ENCODE peak calls at places on chromosomes 7 and 10, in ten cellular contexts. One of them, this sample, is unnamed.

GRCh38 chr10:44153901-44154670 is 230.8 kb downstream of the CXCL12 start:
- DNase-seq in coronary artery: no peak
- DNase-seq in KBM-7: no peak
- DNase-seq in substantia nigra: no peak
- DNase-seq in RWPE2: no peak
- DNase-seq in GDM1: no peak
- DNase-seq in kidney tubule cell: no peak
- DNase-seq in dermis blood vessel endothelial cell: no peak
- DNase-seq in GM12865: no peak
- DNase-seq in activated T-helper 1 cell treated with Interleukin-2 at 50 U/mL for 16 hours: no peak
- DNase-seq in this sample: no peak

GRCh38 chr10:100970914-100971811 is 1.9 kb downstream of the SEMA4G start:
- DNase-seq in GDM1: no peak
- DNase-seq in dermis blood vessel endothelial cell: no peak
- DNase-seq in GM12865: no peak
- DNase-seq in activated T-helper 1 cell treated with Interleukin-2 at 50 U/mL for 16 hours: no peak
- DNase-seq in RWPE2: no peak
- DNase-seq in kidney tubule cell: peak
- DNase-seq in substantia nigra: no peak
- DNase-seq in KBM-7: no peak
- DNase-seq in coronary artery: peak
- DNase-seq in this sample: no peak

GRCh38 chr10:92993671-92994304 is 66.8 kb upstream of the CYP26C1 start:
- DNase-seq in coronary artery: no peak
- DNase-seq in GM12865: no peak
- DNase-seq in activated T-helper 1 cell treated with Interleukin-2 at 50 U/mL for 16 hours: no peak
- DNase-seq in GDM1: no peak
- DNase-seq in kidney tubule cell: no peak
- DNase-seq in substantia nigra: no peak
- DNase-seq in dermis blood vessel endothelial cell: no peak
- DNase-seq in KBM-7: peak
- DNase-seq in RWPE2: no peak
- DNase-seq in this sample: no peak

GRCh38 chr10:118804262-118804773 is 49.5 kb upstream of the CACUL1 start:
- DNase-seq in GM12865: no peak
- DNase-seq in GDM1: no peak
- DNase-seq in RWPE2: no peak
- DNase-seq in dermis blood vessel endothelial cell: no peak
- DNase-seq in coronary artery: no peak
- DNase-seq in activated T-helper 1 cell treated with Interleukin-2 at 50 U/mL for 16 hours: no peak
- DNase-seq in substantia nigra: no peak
- DNase-seq in kidney tubule cell: no peak
- DNase-seq in KBM-7: no peak
- DNase-seq in this sample: no peak

GRCh38 chr10:102001435-102002068 is 54.4 kb downstream of the ARMH3 start:
- DNase-seq in activated T-helper 1 cell treated with Interleukin-2 at 50 U/mL for 16 hours: no peak
- DNase-seq in dermis blood vessel endothelial cell: no peak
- DNase-seq in GM12865: peak
- DNase-seq in KBM-7: no peak
- DNase-seq in RWPE2: no peak
- DNase-seq in GDM1: no peak
- DNase-seq in substantia nigra: no peak
- DNase-seq in kidney tubule cell: no peak
- DNase-seq in coronary artery: no peak
- DNase-seq in this sample: no peak

GRCh38 chr7:130893441-130893894 is 159.5 kb upstream of the KLF14 start:
- DNase-seq in RWPE2: no peak
- DNase-seq in kidney tubule cell: peak
- DNase-seq in coronary artery: no peak
- DNase-seq in dermis blood vessel endothelial cell: no peak
- DNase-seq in GM12865: no peak
- DNase-seq in GDM1: no peak
- DNase-seq in substantia nigra: peak
- DNase-seq in KBM-7: no peak
- DNase-seq in activated T-helper 1 cell treated with Interleukin-2 at 50 U/mL for 16 hours: no peak
- DNase-seq in this sample: no peak

GRCh38 chr10:82942572-82943091 is 1067.6 kb downstream of the NRG3 start:
- DNase-seq in RWPE2: no peak
- DNase-seq in GM12865: peak
- DNase-seq in activated T-helper 1 cell treated with Interleukin-2 at 50 U/mL for 16 hours: no peak
- DNase-seq in KBM-7: no peak
- DNase-seq in dermis blood vessel endothelial cell: no peak
- DNase-seq in substantia nigra: no peak
- DNase-seq in GDM1: no peak
- DNase-seq in coronary artery: no peak
- DNase-seq in kidney tubule cell: no peak
- DNase-seq in this sample: no peak

GRCh38 chr10:43878386-43878785 is 229.7 kb upstream of the ZNF32 start:
- DNase-seq in RWPE2: no peak
- DNase-seq in KBM-7: no peak
- DNase-seq in coronary artery: no peak
- DNase-seq in GM12865: no peak
- DNase-seq in dermis blood vessel endothelial cell: peak
- DNase-seq in GDM1: no peak
- DNase-seq in substantia nigra: no peak
- DNase-seq in kidney tubule cell: peak
- DNase-seq in activated T-helper 1 cell treated with Interleukin-2 at 50 U/mL for 16 hours: no peak
- DNase-seq in this sample: no peak

GRCh38 chr10:28728396-28728795 is 51.1 kb downstream of the BAMBI start:
- DNase-seq in coronary artery: no peak
- DNase-seq in GDM1: no peak
- DNase-seq in KBM-7: no peak
- DNase-seq in dermis blood vessel endothelial cell: no peak
- DNase-seq in kidney tubule cell: peak
- DNase-seq in RWPE2: no peak
- DNase-seq in substantia nigra: no peak
- DNase-seq in activated T-helper 1 cell treated with Interleukin-2 at 50 U/mL for 16 hours: no peak
- DNase-seq in GM12865: no peak
- DNase-seq in this sample: no peak

GRCh38 chr10:16835223-16835622 is 18.0 kb upstream of the RSU1 start:
- DNase-seq in RWPE2: no peak
- DNase-seq in kidney tubule cell: no peak
- DNase-seq in GM12865: no peak
- DNase-seq in activated T-helper 1 cell treated with Interleukin-2 at 50 U/mL for 16 hours: no peak
- DNase-seq in GDM1: no peak
- DNase-seq in KBM-7: no peak
- DNase-seq in coronary artery: no peak
- DNase-seq in substantia nigra: no peak
- DNase-seq in dermis blood vessel endothelial cell: no peak
- DNase-seq in this sample: peak

GRCh38 chr7:3892167-3892566 is 591.1 kb downstream of the SDK1 start:
- DNase-seq in RWPE2: no peak
- DNase-seq in kidney tubule cell: peak
- DNase-seq in activated T-helper 1 cell treated with Interleukin-2 at 50 U/mL for 16 hours: no peak
- DNase-seq in KBM-7: no peak
- DNase-seq in GM12865: no peak
- DNase-seq in coronary artery: no peak
- DNase-seq in dermis blood vessel endothelial cell: no peak
- DNase-seq in GDM1: no peak
- DNase-seq in substantia nigra: no peak
- DNase-seq in this sample: no peak

GRCh38 chr7:38932509-38933168 is 23.6 kb upstream of the VPS41 start:
- DNase-seq in kidney tubule cell: peak
- DNase-seq in substantia nigra: peak
- DNase-seq in activated T-helper 1 cell treated with Interleukin-2 at 50 U/mL for 16 hours: no peak
- DNase-seq in coronary artery: no peak
- DNase-seq in RWPE2: no peak
- DNase-seq in GDM1: peak
- DNase-seq in GM12865: peak
- DNase-seq in KBM-7: peak
- DNase-seq in dermis blood vessel endothelial cell: peak
- DNase-seq in this sample: no peak

GRCh38 chr10:103763374-103764202 is 91.8 kb downstream of the SH3PXD2A start:
- DNase-seq in RWPE2: no peak
- DNase-seq in dermis blood vessel endothelial cell: peak
- DNase-seq in activated T-helper 1 cell treated with Interleukin-2 at 50 U/mL for 16 hours: no peak
- DNase-seq in kidney tubule cell: no peak
- DNase-seq in substantia nigra: no peak
- DNase-seq in coronary artery: no peak
- DNase-seq in KBM-7: peak
- DNase-seq in GDM1: peak
- DNase-seq in GM12865: peak
- DNase-seq in this sample: no peak

GRCh38 chr10:44186821-44187220 is 198.1 kb downstream of the CXCL12 start:
- DNase-seq in GDM1: no peak
- DNase-seq in activated T-helper 1 cell treated with Interleukin-2 at 50 U/mL for 16 hours: no peak
- DNase-seq in substantia nigra: no peak
- DNase-seq in GM12865: no peak
- DNase-seq in RWPE2: no peak
- DNase-seq in coronary artery: no peak
- DNase-seq in kidney tubule cell: no peak
- DNase-seq in KBM-7: no peak
- DNase-seq in dermis blood vessel endothelial cell: no peak
- DNase-seq in this sample: no peak

GRCh38 chr10:58834093-58834674 is 321.5 kb downstream of the BICC1 start:
- DNase-seq in substantia nigra: no peak
- DNase-seq in GM12865: no peak
- DNase-seq in dermis blood vessel endothelial cell: no peak
- DNase-seq in coronary artery: no peak
- DNase-seq in KBM-7: no peak
- DNase-seq in kidney tubule cell: no peak
- DNase-seq in GDM1: no peak
- DNase-seq in RWPE2: no peak
- DNase-seq in activated T-helper 1 cell treated with Interleukin-2 at 50 U/mL for 16 hours: no peak
- DNase-seq in this sample: no peak

GRCh38 chr7:82464372-82464771 is 20.8 kb upstream of the CACNA2D1 start:
- DNase-seq in RWPE2: no peak
- DNase-seq in GDM1: no peak
- DNase-seq in dermis blood vessel endothelial cell: no peak
- DNase-seq in substantia nigra: no peak
- DNase-seq in kidney tubule cell: no peak
- DNase-seq in GM12865: no peak
- DNase-seq in KBM-7: no peak
- DNase-seq in coronary artery: no peak
- DNase-seq in activated T-helper 1 cell treated with Interleukin-2 at 50 U/mL for 16 hours: no peak
- DNase-seq in this sample: no peak

GRCh38 chr10:29186221-29186620 is 102.6 kb upstream of the LYZL1 start:
- DNase-seq in KBM-7: no peak
- DNase-seq in GM12865: no peak
- DNase-seq in activated T-helper 1 cell treated with Interleukin-2 at 50 U/mL for 16 hours: no peak
- DNase-seq in dermis blood vessel endothelial cell: no peak
- DNase-seq in kidney tubule cell: no peak
- DNase-seq in GDM1: no peak
- DNase-seq in substantia nigra: no peak
- DNase-seq in RWPE2: no peak
- DNase-seq in coronary artery: no peak
- DNase-seq in this sample: no peak

GRCh38 chr7:93232673-93233018 is 480 bp downstream of the VPS50 start:
- DNase-seq in dermis blood vessel endothelial cell: peak
- DNase-seq in RWPE2: no peak
- DNase-seq in coronary artery: peak
- DNase-seq in KBM-7: no peak
- DNase-seq in activated T-helper 1 cell treated with Interleukin-2 at 50 U/mL for 16 hours: no peak
- DNase-seq in GM12865: peak
- DNase-seq in substantia nigra: peak
- DNase-seq in kidney tubule cell: peak
- DNase-seq in GDM1: no peak
- DNase-seq in this sample: no peak

GRCh38 chr7:43385856-43386255 is 197.1 kb upstream of the STK17A start:
- DNase-seq in KBM-7: peak
- DNase-seq in GM12865: no peak
- DNase-seq in activated T-helper 1 cell treated with Interleukin-2 at 50 U/mL for 16 hours: no peak
- DNase-seq in GDM1: no peak
- DNase-seq in substantia nigra: no peak
- DNase-seq in coronary artery: no peak
- DNase-seq in RWPE2: no peak
- DNase-seq in kidney tubule cell: peak
- DNase-seq in dermis blood vessel endothelial cell: no peak
- DNase-seq in this sample: no peak

GRCh38 chr10:17075975-17076374 is 53.6 kb downstream of the CUBN start:
- DNase-seq in kidney tubule cell: peak
- DNase-seq in GM12865: no peak
- DNase-seq in dermis blood vessel endothelial cell: no peak
- DNase-seq in KBM-7: no peak
- DNase-seq in substantia nigra: no peak
- DNase-seq in activated T-helper 1 cell treated with Interleukin-2 at 50 U/mL for 16 hours: no peak
- DNase-seq in GDM1: no peak
- DNase-seq in coronary artery: no peak
- DNase-seq in RWPE2: no peak
- DNase-seq in this sample: no peak

GRCh38 chr10:26621889-26622681 is 75.4 kb upstream of the PDSS1 start:
- DNase-seq in KBM-7: peak
- DNase-seq in dermis blood vessel endothelial cell: peak
- DNase-seq in RWPE2: no peak
- DNase-seq in activated T-helper 1 cell treated with Interleukin-2 at 50 U/mL for 16 hours: no peak
- DNase-seq in substantia nigra: no peak
- DNase-seq in GDM1: peak
- DNase-seq in coronary artery: no peak
- DNase-seq in GM12865: peak
- DNase-seq in kidney tubule cell: peak
- DNase-seq in this sample: no peak

GRCh38 chr10:77556990-77557601 is 80.5 kb downstream of the KCNMA1 start:
- DNase-seq in activated T-helper 1 cell treated with Interleukin-2 at 50 U/mL for 16 hours: no peak
- DNase-seq in GDM1: no peak
- DNase-seq in kidney tubule cell: no peak
- DNase-seq in KBM-7: no peak
- DNase-seq in coronary artery: no peak
- DNase-seq in dermis blood vessel endothelial cell: no peak
- DNase-seq in GM12865: no peak
- DNase-seq in substantia nigra: no peak
- DNase-seq in RWPE2: no peak
- DNase-seq in this sample: no peak

GRCh38 chr7:14432936-14433335 is 443.5 kb upstream of the ETV1 start:
- DNase-seq in RWPE2: no peak
- DNase-seq in coronary artery: no peak
- DNase-seq in kidney tubule cell: no peak
- DNase-seq in activated T-helper 1 cell treated with Interleukin-2 at 50 U/mL for 16 hours: no peak
- DNase-seq in KBM-7: no peak
- DNase-seq in substantia nigra: no peak
- DNase-seq in GM12865: no peak
- DNase-seq in dermis blood vessel endothelial cell: no peak
- DNase-seq in GDM1: no peak
- DNase-seq in this sample: no peak

GRCh38 chr10:56327117-56327516 is 33.9 kb downstream of the ZWINT start:
- DNase-seq in dermis blood vessel endothelial cell: no peak
- DNase-seq in activated T-helper 1 cell treated with Interleukin-2 at 50 U/mL for 16 hours: no peak
- DNase-seq in GM12865: no peak
- DNase-seq in substantia nigra: no peak
- DNase-seq in RWPE2: no peak
- DNase-seq in coronary artery: no peak
- DNase-seq in kidney tubule cell: no peak
- DNase-seq in KBM-7: no peak
- DNase-seq in GDM1: no peak
- DNase-seq in this sample: no peak

GRCh38 chr10:76435154-76435553 is 1003.7 kb downstream of the LRMDA start:
- DNase-seq in kidney tubule cell: no peak
- DNase-seq in coronary artery: no peak
- DNase-seq in dermis blood vessel endothelial cell: no peak
- DNase-seq in GDM1: no peak
- DNase-seq in RWPE2: no peak
- DNase-seq in activated T-helper 1 cell treated with Interleukin-2 at 50 U/mL for 16 hours: no peak
- DNase-seq in GM12865: no peak
- DNase-seq in KBM-7: no peak
- DNase-seq in substantia nigra: no peak
- DNase-seq in this sample: no peak

GRCh38 chr10:12844796-12845524 is 156.6 kb downstream of the CCDC3 start:
- DNase-seq in activated T-helper 1 cell treated with Interleukin-2 at 50 U/mL for 16 hours: no peak
- DNase-seq in dermis blood vessel endothelial cell: peak
- DNase-seq in kidney tubule cell: peak
- DNase-seq in GDM1: no peak
- DNase-seq in RWPE2: no peak
- DNase-seq in substantia nigra: no peak
- DNase-seq in coronary artery: no peak
- DNase-seq in GM12865: no peak
- DNase-seq in KBM-7: no peak
- DNase-seq in this sample: no peak

GRCh38 chr7:47896809-47897423 is 51.4 kb downstream of the PKD1L1 start:
- DNase-seq in kidney tubule cell: no peak
- DNase-seq in coronary artery: no peak
- DNase-seq in KBM-7: no peak
- DNase-seq in activated T-helper 1 cell treated with Interleukin-2 at 50 U/mL for 16 hours: no peak
- DNase-seq in substantia nigra: no peak
- DNase-seq in GM12865: no peak
- DNase-seq in dermis blood vessel endothelial cell: no peak
- DNase-seq in RWPE2: no peak
- DNase-seq in GDM1: no peak
- DNase-seq in this sample: no peak

GRCh38 chr7:156129589-156129988 is 317.3 kb upstream of the SHH start:
- DNase-seq in GDM1: no peak
- DNase-seq in RWPE2: no peak
- DNase-seq in dermis blood vessel endothelial cell: no peak
- DNase-seq in GM12865: no peak
- DNase-seq in kidney tubule cell: no peak
- DNase-seq in substantia nigra: no peak
- DNase-seq in KBM-7: no peak
- DNase-seq in activated T-helper 1 cell treated with Interleukin-2 at 50 U/mL for 16 hours: no peak
- DNase-seq in coronary artery: no peak
- DNase-seq in this sample: no peak

This sample was measured in T-helper 2 cell.